ENCODE peak calls at places on chromosomes 16 and 17, in five cellular contexts. I is ovary, L is A673, U is pancreas, A is right lobe of liver. H is an unnamed sample. For H3K36me3, the result is how much of the 10 kb centered on the place peaks cover.

GRCh38 chr16:89295071-89295900 is 77.8 kb downstream of the ZNF778 start:
- DNase-seq in I (no peak), U (peak), A (no peak), L (no peak), H (no peak)

GRCh38 chr16:73047536-73048291 is at the start of gene ZFHX3:
- DNase-seq in I (peak), U (peak), L (peak), A (peak), H (peak)

GRCh38 chr16:75529959-75530358 is 5.9 kb downstream of the CHST5 start:
- DNase-seq in I (no peak), U (no peak), A (no peak), L (no peak), H (no peak)

GRCh38 chr17:60473788-60474187 is 51.5 kb downstream of the CHCT1 start:
- DNase-seq in L (peak), A (no peak), U (no peak), I (no peak), H (no peak)

GRCh38 chr16:89188064-89188441 is 12.3 kb downstream of the SLC22A31 start:
- DNase-seq in L (no peak), U (peak), I (no peak), A (peak), H (no peak)

GRCh38 chr17:48561894-48562810 is 16.0 kb downstream of the HOXB4 start:
- DNase-seq in U (no peak), I (no peak), A (no peak), L (peak), H (no peak)

GRCh38 chr17:80449194-80449929 is 27.0 kb downstream of the NPTX1 start:
- DNase-seq in L (no peak), I (no peak), A (no peak), U (peak), H (no peak)

GRCh38 chr17:52982331-52982730 is 823.8 kb upstream of the CA10 start:
- DNase-seq in U (no peak), L (no peak), A (no peak), I (no peak), H (no peak)

GRCh38 chr16:15616475-15616874 is 26.5 kb downstream of the MARF1 start:
- DNase-seq in L (no peak), I (no peak), U (no peak), A (no peak), H (no peak)

GRCh38 chr16:27899736-27900135 is 163.8 kb downstream of the GSG1L start:
- DNase-seq in L (no peak), U (no peak), A (no peak), I (no peak), H (no peak)

GRCh38 chr17:14595656-14596055 is 294.8 kb downstream of the HS3ST3B1 start:
- DNase-seq in I (no peak), A (no peak), L (no peak), U (no peak), H (no peak)

DNA sequence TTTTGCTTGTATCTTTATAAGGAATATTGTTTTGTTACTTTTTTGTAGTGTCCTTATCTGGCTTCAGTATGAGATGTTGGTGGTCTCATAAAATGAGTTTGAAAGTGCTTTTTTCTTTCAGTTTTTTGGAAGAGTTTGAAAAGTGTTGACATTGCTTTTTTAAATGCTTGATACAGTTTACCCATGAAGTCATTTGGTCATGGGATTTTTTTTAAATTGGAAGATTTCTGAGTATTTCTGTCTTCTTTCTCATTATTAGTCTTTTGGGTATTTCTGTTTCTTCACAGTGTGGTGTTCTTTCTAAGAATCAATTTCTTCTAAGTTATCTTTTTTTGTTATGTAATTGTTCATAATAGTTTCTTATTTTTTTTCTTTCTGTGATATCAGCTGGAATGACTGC is 15.1 kb downstream of the ZNF267 start:
- DNase-seq in L (no peak), A (no peak), I (no peak), U (no peak), H (no peak)
- H3K27ac ChIP-seq in L (no peak), A (no peak), I (no peak), U (no peak), H (no peak)

GRCh38 chr17:42844271-42844670 is at the start of gene AOC2:
- DNase-seq in I (no peak), A (no peak), U (no peak), L (no peak), H (no peak)
- H3K36me3 ChIP-seq in I (under half), A (under half), U (under half), L (under half), H (under half)

GRCh38 chr16:47043200-47043599 is 69.7 kb upstream of the DNAJA2 start:
- DNase-seq in I (no peak), U (no peak), L (no peak), A (no peak), H (no peak)

GRCh38 chr16:47043970-47044684 is 70.7 kb upstream of the DNAJA2 start:
- DNase-seq in L (no peak), A (no peak), U (no peak), I (no peak), H (peak)

GRCh38 chr16:47046726-47047602 is 73.5 kb upstream of the DNAJA2 start:
- DNase-seq in L (no peak), I (no peak), U (no peak), A (no peak), H (no peak)

GRCh38 chr16:47045459-47045858 is 72.0 kb upstream of the DNAJA2 start:
- DNase-seq in L (no peak), A (no peak), U (no peak), I (no peak), H (peak)

DNA sequence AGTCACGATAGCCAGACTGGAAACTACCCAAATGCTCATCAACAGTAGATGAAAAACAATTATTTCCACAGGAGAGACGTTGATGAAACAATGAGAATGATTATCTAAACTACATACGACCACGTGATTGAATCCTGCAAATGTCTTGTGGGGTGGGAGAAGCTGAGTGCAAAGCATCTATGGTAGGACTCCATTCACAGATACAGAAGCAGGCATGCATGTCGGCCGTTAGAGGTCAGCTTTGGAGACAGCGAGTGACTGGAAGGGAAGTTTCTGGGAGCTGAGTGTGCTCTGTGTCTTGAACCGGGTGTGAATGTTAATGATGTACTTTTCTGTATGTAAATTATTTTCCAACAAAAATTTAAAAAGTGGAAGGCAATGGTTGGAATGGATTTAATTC is 71.5 kb upstream of the DNAJA2 start:
- DNase-seq in L (no peak), U (no peak), A (no peak), I (no peak), H (peak)
- TF ChIP-seq CTCF in L (no peak), U (no peak), A (no peak), I (no peak), H (peak)

GRCh38 chr17:64069143-64069542 is 48.7 kb upstream of the ICAM2 start:
- DNase-seq in U (no peak), L (no peak), A (no peak), I (no peak), H (no peak)
- H3K27ac ChIP-seq in U (no peak), L (no peak), A (no peak), I (no peak), H (no peak)

DNA sequence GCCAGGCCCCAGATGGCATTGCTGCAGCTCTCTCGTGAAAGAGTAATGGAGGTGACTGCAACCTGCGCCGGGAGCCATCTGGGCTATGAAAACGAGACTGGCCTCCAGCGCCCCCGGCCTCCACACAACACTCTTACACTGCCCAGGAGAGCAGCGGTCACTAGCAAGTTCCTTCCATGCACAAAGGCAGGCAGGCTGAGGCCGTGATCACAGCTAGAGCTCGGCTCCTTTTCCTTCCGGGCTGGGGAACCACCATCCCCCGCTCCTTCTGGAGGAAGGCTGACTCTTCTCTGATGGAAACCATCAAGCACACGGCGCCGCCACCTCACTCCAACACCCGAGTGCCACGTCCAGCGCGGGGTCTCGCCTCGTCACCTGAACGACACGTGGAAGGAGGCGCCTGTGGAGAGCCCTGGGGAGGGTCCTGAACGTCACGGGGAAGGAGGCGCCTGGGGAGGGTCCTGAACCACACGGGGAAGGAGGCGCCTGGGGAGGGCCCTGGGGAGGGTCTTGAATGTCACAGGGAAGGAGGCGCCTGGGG is 61.9 kb downstream of the KLHDC4 start:
- DNase-seq in L (no peak), I (no peak), U (peak), A (no peak), H (no peak)
- H3K36me3 ChIP-seq in L (under half), I (under half), U (under half), A (under half), H (under half)

DNA sequence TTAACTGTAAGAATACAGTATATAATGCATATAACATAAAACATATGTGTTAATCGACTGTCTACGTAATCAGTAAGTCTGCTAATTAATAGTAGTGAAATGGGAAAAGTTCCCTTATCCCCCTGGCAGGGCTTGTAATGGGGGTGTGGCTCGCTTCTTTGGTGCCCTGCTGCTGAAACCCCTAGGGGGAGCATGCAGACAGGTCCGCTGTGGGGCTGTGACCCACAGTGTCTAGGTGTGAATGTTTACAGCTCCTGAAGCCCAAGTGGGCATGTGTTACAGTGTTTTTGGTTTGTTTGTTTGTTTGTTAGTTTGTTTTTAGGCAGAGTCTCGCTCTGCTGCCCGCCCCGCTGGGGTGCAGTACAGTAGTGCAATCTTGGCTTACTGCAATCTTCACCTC is 495.7 kb downstream of the SHISA9 start:
- DNase-seq in U (no peak), L (no peak), A (no peak), I (no peak), H (no peak)
- TF ChIP-seq CTCF in U (no peak), L (no peak), A (no peak), I (no peak), H (no peak)

GRCh38 chr16:54421220-54421619 is 134.6 kb upstream of the IRX3 start:
- DNase-seq in I (no peak), L (no peak), A (no peak), U (no peak), H (no peak)
- H3K27ac ChIP-seq in I (no peak), L (no peak), A (peak), U (no peak), H (no peak)

GRCh38 chr17:2174048-2174447 is 119.1 kb downstream of the HIC1 start:
- DNase-seq in L (no peak), I (no peak), U (no peak), A (no peak), H (no peak)
- H3K36me3 ChIP-seq in L (under half), I (under half), U (under half), A (under half), H (under half)

H was measured in cardiac muscle cell.